ENCODE peak calls at places on chromosomes 5 and 9, in eight cellular contexts. E is Caco-2, J is astrocyte, H is upper lobe of left lung, I is left lung, X is endodermal cell, C is fibroblast of the aortic adventitia, G is GM20000. Z is an unnamed sample.

GRCh38 chr5:179780343-179780742 is 13.4 kb upstream of the LTC4S start:
- DNase-seq in G (no peak), J (no peak), H (no peak), E (no peak), C (no peak), X (no peak), I (no peak), Z (no peak)

GRCh38 chr5:66814146-66814991 is 218.2 kb downstream of the MAST4 start:
- DNase-seq in I (no peak), H (no peak), X (peak), E (peak), J (peak), C (peak), G (peak), Z (peak)

GRCh38 chr9:89463986-89464901 is 33.7 kb downstream of the SEMA4D start:
- DNase-seq in H (no peak), C (no peak), E (no peak), X (no peak), I (no peak), G (peak), J (no peak), Z (no peak)

GRCh38 chr5:83474170-83474796 is 2.7 kb downstream of the VCAN start:
- DNase-seq in E (peak), G (peak), H (peak), J (peak), I (peak), C (peak), X (peak), Z (peak)

GRCh38 chr5:40557486-40557885 is 122.2 kb upstream of the PTGER4 start:
- DNase-seq in H (no peak), G (no peak), C (no peak), E (no peak), J (no peak), I (no peak), X (no peak), Z (no peak)

GRCh38 chr5:108579236-108579635 is 168.5 kb upstream of the FER start:
- DNase-seq in H (no peak), I (no peak), X (no peak), C (no peak), G (no peak), J (no peak), E (no peak), Z (no peak)

GRCh38 chr5:127254729-127255284 is 35.8 kb upstream of the MEGF10 start:
- DNase-seq in G (no peak), C (peak), I (no peak), E (no peak), X (no peak), J (peak), H (no peak), Z (peak)

GRCh38 chr5:81420039-81420667 is 26.2 kb upstream of the ACOT12 start:
- DNase-seq in I (no peak), X (no peak), H (no peak), C (peak), G (no peak), E (no peak), J (peak), Z (peak)

GRCh38 chr5:31476607-31477200 is 55.2 kb downstream of the DROSHA start:
- DNase-seq in I (no peak), H (no peak), X (no peak), G (no peak), E (no peak), J (peak), C (no peak), Z (no peak)

DNA sequence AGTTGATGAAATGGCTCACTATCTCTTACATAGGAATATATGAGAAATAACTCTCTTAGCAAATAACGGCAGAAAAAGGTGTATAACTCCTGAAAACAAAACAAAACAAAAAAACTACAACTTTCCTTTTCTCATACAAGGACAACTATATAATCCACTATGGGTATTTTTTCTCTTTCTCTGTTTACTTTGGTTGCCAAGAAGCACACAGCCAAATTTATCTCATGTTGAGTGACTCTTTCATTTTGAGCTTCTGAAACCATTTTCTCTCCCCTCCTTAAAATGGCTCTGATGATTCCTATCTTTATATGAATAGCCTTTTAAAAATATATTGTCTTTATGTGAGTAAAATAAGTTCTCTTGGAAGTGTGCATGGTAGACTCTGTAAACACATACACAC is 128.7 kb downstream of the TRIM32 start:
- DNase-seq in I (no peak), J (no peak), C (no peak), G (no peak), E (no peak), X (no peak), H (no peak), Z (no peak)
- TF ChIP-seq CTCF in I (no peak), J (no peak), C (no peak), G (no peak), E (no peak), X (no peak), H (no peak), Z (no peak)

GRCh38 chr9:16637218-16637617 is 233.3 kb downstream of the BNC2 start:
- DNase-seq in X (no peak), C (no peak), I (no peak), H (no peak), G (no peak), J (peak), E (no peak), Z (no peak)

GRCh38 chr9:16642421-16643109 is 227.9 kb downstream of the BNC2 start:
- DNase-seq in X (no peak), E (no peak), I (no peak), H (no peak), G (no peak), J (peak), C (no peak), Z (no peak)

GRCh38 chr9:16637938-16638337 is 232.5 kb downstream of the BNC2 start:
- DNase-seq in C (no peak), E (no peak), I (no peak), G (no peak), J (peak), H (no peak), X (no peak), Z (no peak)

GRCh38 chr9:16639644-16640043 is 230.8 kb downstream of the BNC2 start:
- DNase-seq in X (no peak), E (no peak), I (no peak), C (no peak), J (no peak), H (no peak), G (no peak), Z (no peak)

DNA sequence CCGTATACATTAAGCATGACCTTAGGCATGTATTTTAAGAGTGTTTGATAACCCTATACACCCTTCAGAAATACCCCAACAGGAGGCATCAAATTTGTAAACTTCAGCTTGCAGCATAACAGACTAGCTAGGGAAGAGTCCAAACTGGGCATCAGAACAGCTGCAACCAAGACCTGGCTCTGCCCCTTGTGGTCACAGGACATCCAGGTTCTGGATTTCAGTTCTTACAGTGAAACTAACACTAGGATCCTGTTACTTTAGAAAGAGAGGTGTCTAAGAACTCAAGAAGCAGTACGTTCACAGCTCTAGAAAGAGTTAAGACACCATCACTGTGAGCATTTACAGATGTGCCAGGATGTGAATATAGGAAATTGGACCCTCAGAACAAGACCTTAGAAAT is 229.8 kb downstream of the BNC2 start:
- DNase-seq in X (peak), E (peak), I (no peak), J (no peak), G (no peak), C (no peak), H (no peak), Z (no peak)
- TF ChIP-seq CTCF in X (peak), E (no peak), I (no peak), J (peak), G (no peak), C (peak), H (no peak), Z (no peak)

GRCh38 chr9:128409450-128409849 is 11.2 kb upstream of the CERCAM start:
- DNase-seq in H (no peak), G (no peak), X (no peak), C (no peak), J (no peak), I (no peak), E (no peak), Z (no peak)

GRCh38 chr9:128409998-128410397 is 10.7 kb upstream of the CERCAM start:
- DNase-seq in X (peak), C (peak), E (peak), H (no peak), J (no peak), I (no peak), G (no peak), Z (no peak)

GRCh38 chr9:128414461-128414860 is 6.2 kb upstream of the CERCAM start:
- DNase-seq in J (no peak), G (no peak), E (no peak), H (no peak), I (no peak), X (no peak), C (no peak), Z (peak)

GRCh38 chr9:128411373-128412119 is 9.1 kb upstream of the CERCAM start:
- DNase-seq in G (no peak), H (no peak), J (no peak), X (no peak), E (no peak), C (no peak), I (no peak), Z (no peak)

DNA sequence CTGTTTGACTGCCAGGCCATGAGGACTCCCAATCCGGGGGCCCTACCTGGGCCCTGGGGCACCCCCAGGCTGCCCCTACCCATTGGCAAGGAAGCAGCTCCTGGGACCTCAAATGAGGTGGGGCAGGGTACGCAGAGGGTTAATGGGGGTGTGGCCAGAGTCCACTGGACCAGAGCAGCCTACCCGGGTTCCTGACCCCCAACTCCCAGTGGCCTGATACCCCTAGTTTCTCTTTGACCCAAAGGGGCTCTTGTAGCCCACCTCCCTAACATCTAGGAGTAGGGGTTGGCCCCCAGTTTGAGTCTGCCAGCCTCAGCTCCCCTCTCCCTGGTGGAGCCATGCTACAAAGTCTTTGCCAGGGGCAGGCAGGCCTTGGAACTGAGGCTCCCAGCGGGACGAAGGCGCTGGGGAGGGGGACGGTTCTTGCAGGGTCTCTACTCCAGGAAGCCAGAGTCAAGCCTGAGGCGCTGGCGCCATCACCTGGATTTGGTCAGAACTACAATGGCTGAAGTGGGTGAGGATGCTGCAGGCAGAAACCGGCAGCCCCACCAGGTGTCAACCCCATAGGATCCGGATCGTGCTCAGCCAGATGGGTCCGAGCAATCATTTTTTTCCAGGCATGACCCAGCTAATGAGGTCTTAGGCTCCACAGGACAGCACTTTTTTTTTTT is 8.4 kb upstream of the CERCAM start:
- DNase-seq in X (peak), H (no peak), J (no peak), I (no peak), G (peak), E (peak), C (peak), Z (peak)
- TF ChIP-seq CTCF in X (peak), H (peak), J (peak), I (peak), G (peak), E (peak), C (peak), Z (no peak)

GRCh38 chr9:111525056-111525977 is at the start of gene ZNF483:
- DNase-seq in I (peak), X (peak), E (no peak), C (peak), J (peak), H (peak), G (peak), Z (peak)
- TF ChIP-seq CTCF in I (no peak), X (no peak), E (no peak), C (no peak), J (no peak), H (no peak), G (no peak), Z (no peak)

GRCh38 chr5:122237906-122238305 is 74.1 kb upstream of the SNCAIP start:
- DNase-seq in E (no peak), G (no peak), C (no peak), I (no peak), X (no peak), J (no peak), H (no peak), Z (no peak)

DNA sequence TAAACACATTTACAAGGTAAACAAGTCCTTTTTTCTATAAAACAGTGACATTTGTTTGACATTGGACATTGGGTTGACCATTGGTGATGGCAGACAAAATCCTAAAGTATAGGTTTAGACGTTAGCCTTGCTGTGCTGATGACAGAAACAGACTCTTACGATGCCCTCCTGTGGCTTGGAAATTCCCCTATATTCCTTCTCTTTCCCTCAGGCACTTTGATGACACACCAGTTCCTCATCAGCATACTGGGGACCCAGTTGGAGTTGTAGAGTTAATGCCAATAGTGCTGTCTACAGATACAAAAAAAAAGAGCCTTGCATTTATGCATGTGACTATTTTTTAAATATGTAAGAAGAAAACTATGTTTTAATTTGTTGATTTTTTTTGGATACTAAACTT is 75.8 kb upstream of the SNCAIP start:
- DNase-seq in C (no peak), X (no peak), G (no peak), E (no peak), I (no peak), J (no peak), H (no peak), Z (no peak)
- TF ChIP-seq CTCF in C (no peak), X (no peak), G (no peak), E (no peak), I (no peak), J (no peak), H (no peak), Z (no peak)

GRCh38 chr5:134374234-134374633 is 2.9 kb downstream of the UBE2B start:
- DNase-seq in X (no peak), G (no peak), J (no peak), I (no peak), E (peak), H (no peak), C (no peak), Z (no peak)
- TF ChIP-seq CTCF in X (peak), G (no peak), J (no peak), I (no peak), E (no peak), H (no peak), C (no peak), Z (no peak)